ENCODE peak calls at places on chromosomes 6 and 20, in seven cellular contexts. X is lung microvascular endothelial cell; Y is neural crest cell; J is HT1080; B is stimulated activated CD4-positive, alpha-beta T cell treated with anti-CD3 and anti-CD28 coated beads, TNF-alpha, amount 100 ng/mL, for 4 hours; V is neuronal stem cell; C is activated T-cell treated with anti-CD3 and anti-CD28 coated beads, Interleukin-2, amount 50 U/mL, for 48 hours. Q is an unnamed sample.

GRCh38 chr6:111888928-111889696 is 15.9 kb upstream of the FYN start:
- DNase-seq in X (no peak), Y (peak; percentile 58), J (no peak), B (no peak), V (peak; percentile 66), C (no peak), Q (no peak)

GRCh38 chr20:33995053-33995816 is 1.5 kb downstream of the RALY start:
- DNase-seq in X (no peak), Y (no peak), J (no peak), B (no peak), V (no peak), C (no peak), Q (no peak)

GRCh38 chr20:47768016-47768953 is 17.0 kb downstream of the SULF2 start:
- DNase-seq in X (peak; percentile 60), Y (no peak), J (no peak), B (no peak), V (no peak), C (no peak), Q (no peak)

GRCh38 chr6:134056046-134056445 is 3.6 kb upstream of the SLC2A12 start:
- DNase-seq in X (no peak), Y (no peak), J (no peak), B (no peak), V (no peak), C (no peak), Q (no peak)

GRCh38 chr20:41133709-41134361 is 3.5 kb upstream of the PLCG1 start:
- DNase-seq in X (no peak), Y (no peak), J (no peak), B (no peak), V (no peak), C (peak; percentile 74), Q (peak; percentile 66)

GRCh38 chr6:136471372-136471771 is 78.8 kb downstream of the MAP7 start:
- DNase-seq in X (no peak), Y (no peak), J (no peak), B (no peak), V (no peak), C (no peak), Q (no peak)

GRCh38 chr20:62048346-62048761 is 17.3 kb downstream of the TAF4 start:
- DNase-seq in X (no peak), Y (no peak), J (no peak), B (no peak), V (no peak), C (no peak), Q (no peak)

GRCh38 chr6:133512410-133513016 is 271.4 kb downstream of the EYA4 start:
- DNase-seq in X (peak; percentile 71), Y (peak; percentile 51), J (peak; percentile 51), B (no peak), V (peak; percentile 64), C (peak; percentile 45), Q (peak; percentile 10)

GRCh38 chr20:33944914-33945313 is 48.8 kb upstream of the RALY start:
- DNase-seq in X (no peak), Y (no peak), J (peak; percentile 17), B (no peak), V (no peak), C (no peak), Q (no peak)

GRCh38 chr20:57470212-57470522 is 54.8 kb downstream of the CTCFL start:
- DNase-seq in X (no peak), Y (no peak), J (no peak), B (no peak), V (no peak), C (no peak), Q (no peak)

GRCh38 chr20:63009988-63010769 is 3.4 kb upstream of the BHLHE23 start:
- DNase-seq in X (peak; percentile 16), Y (no peak), J (no peak), B (no peak), V (no peak), C (peak; percentile 81), Q (peak; percentile 78)

GRCh38 chr6:13402711-13403110 is 74.4 kb upstream of the TBC1D7 start:
- DNase-seq in X (no peak), Y (no peak), J (no peak), B (no peak), V (no peak), C (no peak), Q (no peak)

GRCh38 chr6:21332077-21332476 is 261.5 kb upstream of the SOX4 start:
- DNase-seq in X (no peak), Y (no peak), J (no peak), B (no peak), V (no peak), C (no peak), Q (no peak)

GRCh38 chr6:66851930-66852329 is 1144.9 kb upstream of the EYS start:
- DNase-seq in X (no peak), Y (no peak), J (no peak), B (no peak), V (no peak), C (no peak), Q (no peak)

GRCh38 chr6:42929928-42930360 is 664 bp downstream of the CNPY3 start:
- DNase-seq in X (no peak), Y (no peak), J (peak; percentile 77), B (peak; percentile 36), V (no peak), C (no peak), Q (peak; percentile 58)

GRCh38 chr20:48180039-48180438 is 394.8 kb upstream of the SULF2 start:
- DNase-seq in X (peak; percentile 36), Y (no peak), J (no peak), B (no peak), V (no peak), C (no peak), Q (no peak)

GRCh38 chr6:143007626-143008025 is 53.1 kb upstream of the AIG1 start:
- DNase-seq in X (no peak), Y (no peak), J (no peak), B (no peak), V (no peak), C (no peak), Q (no peak)

GRCh38 chr6:83722876-83723275 is 14.0 kb upstream of the SNAP91 start:
- DNase-seq in X (no peak), Y (no peak), J (no peak), B (no peak), V (no peak), C (no peak), Q (no peak)

GRCh38 chr6:134175532-134176282 is 123.3 kb upstream of the SLC2A12 start:
- DNase-seq in X (peak; percentile 55), Y (peak; percentile 58), J (peak; percentile 87), B (no peak), V (peak; percentile 52), C (peak; percentile 73), Q (peak; percentile 53)

GRCh38 chr6:120384671-120385070 is 949.6 kb downstream of the TBC1D32 start:
- DNase-seq in X (no peak), Y (no peak), J (peak; percentile 51), B (no peak), V (no peak), C (no peak), Q (no peak)

GRCh38 chr6:142692942-142693341 is 252.0 kb downstream of the HIVEP2 start:
- DNase-seq in X (peak; percentile 77), Y (peak; percentile 80), J (peak; percentile 90), B (peak; percentile 41), V (peak; percentile 72), C (peak; percentile 74), Q (peak; percentile 69)

GRCh38 chr6:27866370-27867050 is 45.7 kb downstream of the OR2B2 start:
- DNase-seq in X (peak; percentile 68), Y (no peak), J (no peak), B (no peak), V (peak; percentile 59), C (no peak), Q (peak; percentile 18)

GRCh38 chr20:58199058-58199457 is 29.4 kb downstream of the ANKRD60 start:
- DNase-seq in X (no peak), Y (no peak), J (no peak), B (no peak), V (no peak), C (no peak), Q (no peak)

GRCh38 chr6:163254341-163254835 is 160.1 kb upstream of the QKI start:
- DNase-seq in X (no peak), Y (no peak), J (no peak), B (no peak), V (no peak), C (no peak), Q (no peak)

GRCh38 chr6:147789430-147789947 is 281.0 kb downstream of the SAMD5 start:
- DNase-seq in X (no peak), Y (no peak), J (no peak), B (no peak), V (no peak), C (no peak), Q (no peak)

GRCh38 chr20:41344938-41345728 is 4.5 kb downstream of the LPIN3 start:
- DNase-seq in X (no peak), Y (no peak), J (peak; percentile 39), B (no peak), V (no peak), C (no peak), Q (no peak)

GRCh38 chr20:31630187-31630790 is 7.4 kb upstream of the COX4I2 start:
- DNase-seq in X (no peak), Y (no peak), J (no peak), B (no peak), V (no peak), C (no peak), Q (no peak)

GRCh38 chr6:138996524-138996923 is 8.5 kb upstream of the REPS1 start:
- DNase-seq in X (no peak), Y (no peak), J (no peak), B (no peak), V (no peak), C (no peak), Q (no peak)